ENCODE peak calls at places on chromosomes 12 and 14, in four cellular contexts. E, P, V and N are unnamed samples.

GRCh38 chr14:54173782-54174181 is 217.2 kb upstream of the BMP4 start:
- DNase-seq in E (no peak), P (no peak), V (no peak), N (no peak)

GRCh38 chr12:56197921-56198635 is 8.8 kb upstream of the SMARCC2 start:
- DNase-seq in E (no peak), P (no peak), V (no peak), N (no peak)

GRCh38 chr14:56555921-56556570 is 23.6 kb upstream of the TMEM260 start:
- DNase-seq in E (peak), P (peak), V (peak), N (peak)

GRCh38 chr12:47636908-47637780 is 68.7 kb downstream of the RPAP3 start:
- DNase-seq in E (peak), P (peak), V (no peak), N (no peak)

GRCh38 chr14:53956427-53957201 is at the start of gene BMP4:
- DNase-seq in E (peak), P (peak), V (peak), N (no peak)

GRCh38 chr12:42336286-42336685 is 10.3 kb downstream of the PPHLN1 start:
- DNase-seq in E (no peak), P (no peak), V (no peak), N (no peak)

GRCh38 chr12:121789800-121790748 is 3.4 kb downstream of the RHOF start:
- DNase-seq in E (no peak), P (no peak), V (no peak), N (no peak)

GRCh38 chr14:33404964-33405574 is 466.4 kb downstream of the NPAS3 start:
- DNase-seq in E (no peak), P (no peak), V (no peak), N (no peak)

GRCh38 chr14:56199095-56199975 is 81.1 kb downstream of the PELI2 start:
- DNase-seq in E (peak), P (no peak), V (peak), N (peak)

GRCh38 chr12:98894412-98895085 is 249.5 kb downstream of the APAF1 start:
- DNase-seq in E (no peak), P (peak), V (no peak), N (no peak)

GRCh38 chr12:40017488-40017887 is 88.4 kb downstream of the SLC2A13 start:
- DNase-seq in E (peak), P (no peak), V (no peak), N (no peak)

GRCh38 chr12:63814146-63814774 is 30.2 kb upstream of the SRGAP1 start:
- DNase-seq in E (no peak), P (no peak), V (no peak), N (no peak)

GRCh38 chr14:101604935-101605767 is 43.9 kb downstream of the DIO3 start:
- DNase-seq in E (no peak), P (no peak), V (no peak), N (no peak)

GRCh38 chr12:7387289-7387688 is 56.7 kb downstream of the CD163L1 start:
- DNase-seq in E (no peak), P (no peak), V (no peak), N (no peak)

GRCh38 chr12:81297606-81298005 is 219.7 kb downstream of the ACSS3 start:
- DNase-seq in E (no peak), P (no peak), V (no peak), N (no peak)

GRCh38 chr12:1350055-1350933 is 244.1 kb downstream of the FBXL14 start:
- DNase-seq in E (peak), P (peak), V (peak), N (peak)

GRCh38 chr14:87152701-87153100 is 840.3 kb downstream of the GALC start:
- DNase-seq in E (no peak), P (no peak), V (no peak), N (no peak)

GRCh38 chr14:73502017-73502619 is 11.4 kb downstream of the RIOX1 start:
- DNase-seq in E (no peak), P (no peak), V (no peak), N (no peak)

GRCh38 chr14:55389330-55389729 is 22.3 kb downstream of the ATG14 start:
- DNase-seq in E (peak), P (peak), V (peak), N (peak)

GRCh38 chr12:46490635-46491034 is 118.1 kb upstream of the SLC38A2 start:
- DNase-seq in E (peak), P (peak), V (no peak), N (no peak)

GRCh38 chr12:113778432-113779128 is 187.5 kb downstream of the RBM19 start:
- DNase-seq in E (no peak), P (no peak), V (no peak), N (no peak)

GRCh38 chr12:95099270-95099790 is 25.9 kb upstream of the NR2C1 start:
- DNase-seq in E (no peak), P (no peak), V (no peak), N (no peak)

GRCh38 chr12:125356111-125356510 is 290.9 kb downstream of the AACS start:
- DNase-seq in E (no peak), P (no peak), V (no peak), N (no peak)

GRCh38 chr12:28497889-28498411 is 307.7 kb downstream of the CCDC91 start:
- DNase-seq in E (peak), P (peak), V (peak), N (no peak)

GRCh38 chr12:11729008-11729407 is 79.5 kb downstream of the ETV6 start:
- DNase-seq in E (no peak), P (peak), V (no peak), N (no peak)

GRCh38 chr12:92702754-92703679 is at the start of gene PLEKHG7:
- DNase-seq in E (no peak), P (no peak), V (no peak), N (no peak)

GRCh38 chr12:89470741-89471504 is 53.7 kb downstream of the GALNT4 start:
- DNase-seq in E (peak), P (no peak), V (peak), N (no peak)

GRCh38 chr12:78470354-78471195 is 394.0 kb upstream of the SYT1 start:
- DNase-seq in E (peak), P (peak), V (peak), N (no peak)

GRCh38 chr14:70709726-70710382 is 68.1 kb downstream of the TTC9 start:
- DNase-seq in E (no peak), P (no peak), V (no peak), N (no peak)

GRCh38 chr14:39581474-39581873 is 149.2 kb upstream of the FBXO33 start:
- DNase-seq in E (peak), P (no peak), V (no peak), N (no peak)

GRCh38 chr14:92122351-92122677 is 545 bp downstream of the CPSF2 start:
- DNase-seq in E (peak), P (no peak), V (no peak), N (no peak)

GRCh38 chr12:90938451-90938850 is 16.5 kb downstream of the CCER1 start:
- DNase-seq in E (peak), P (peak), V (no peak), N (no peak)

GRCh38 chr12:124764870-124765570 is 98.6 kb downstream of the SCARB1 start:
- DNase-seq in E (peak), P (peak), V (peak), N (peak)

GRCh38 chr12:132606466-132606865 is 3.9 kb downstream of the LRCOL1 start:
- DNase-seq in E (no peak), P (no peak), V (no peak), N (no peak)

GRCh38 chr14:80567905-80568512 is 356.7 kb upstream of the DIO2 start:
- DNase-seq in E (no peak), P (peak), V (no peak), N (no peak)

GRCh38 chr12:83574142-83574541 is 887.4 kb downstream of the TMTC2 start:
- DNase-seq in E (no peak), P (no peak), V (no peak), N (no peak)

GRCh38 chr12:124625867-124626675 is 58.7 kb upstream of the NCOR2 start:
- DNase-seq in E (peak), P (peak), V (peak), N (peak)

DNA sequence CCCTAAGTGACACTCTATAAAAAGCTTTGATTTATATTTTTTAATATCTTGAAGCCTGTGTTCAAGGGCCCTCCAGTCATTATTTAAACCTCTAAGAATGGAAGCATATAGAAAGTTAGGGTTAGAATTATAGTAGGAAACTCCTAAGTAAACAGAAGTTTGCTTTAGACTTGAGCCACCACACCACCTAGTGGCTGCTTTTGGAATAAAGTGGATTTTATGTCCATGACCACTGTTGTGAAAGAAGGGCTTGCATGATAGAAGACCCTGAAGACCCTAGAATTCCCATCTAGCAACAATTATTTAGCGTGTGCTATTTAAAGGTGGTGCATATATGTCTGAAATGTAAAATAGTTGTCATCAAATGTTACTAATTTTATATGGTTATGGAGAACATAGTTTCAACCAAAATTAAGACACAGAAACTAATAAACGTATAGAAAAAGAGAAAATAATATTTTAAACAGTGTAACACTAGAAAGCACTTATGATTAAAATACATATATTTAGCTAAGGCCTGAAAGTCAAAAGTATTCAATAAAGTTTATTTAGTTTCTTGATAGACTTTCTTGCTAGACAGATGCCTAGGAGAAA is 21.3 kb downstream of the LRRIQ1 start:
- DNase-seq in E (peak), P (peak), V (peak), N (peak)
- TF ChIP-seq CTCF in E (peak), P (peak), V (peak), N (peak)

GRCh38 chr12:51888316-51889215 is 663 bp downstream of the ANKRD33 start:
- DNase-seq in E (no peak), P (no peak), V (no peak), N (no peak)

GRCh38 chr12:51890511-51891171 is 2.7 kb downstream of the ANKRD33 start:
- DNase-seq in E (no peak), P (no peak), V (no peak), N (no peak)

GRCh38 chr12:51887476-51888315 is at the start of gene ANKRD33:
- DNase-seq in E (no peak), P (no peak), V (no peak), N (no peak)

GRCh38 chr12:51890135-51890464 is 2.2 kb downstream of the ANKRD33 start:
- DNase-seq in E (no peak), P (no peak), V (no peak), N (no peak)

GRCh38 chr12:51889216-51890134 is 1.6 kb downstream of the ANKRD33 start:
- DNase-seq in E (peak), P (no peak), V (no peak), N (no peak)
- TF ChIP-seq CTCF in E (peak), P (peak), V (peak), N (peak)

DNA sequence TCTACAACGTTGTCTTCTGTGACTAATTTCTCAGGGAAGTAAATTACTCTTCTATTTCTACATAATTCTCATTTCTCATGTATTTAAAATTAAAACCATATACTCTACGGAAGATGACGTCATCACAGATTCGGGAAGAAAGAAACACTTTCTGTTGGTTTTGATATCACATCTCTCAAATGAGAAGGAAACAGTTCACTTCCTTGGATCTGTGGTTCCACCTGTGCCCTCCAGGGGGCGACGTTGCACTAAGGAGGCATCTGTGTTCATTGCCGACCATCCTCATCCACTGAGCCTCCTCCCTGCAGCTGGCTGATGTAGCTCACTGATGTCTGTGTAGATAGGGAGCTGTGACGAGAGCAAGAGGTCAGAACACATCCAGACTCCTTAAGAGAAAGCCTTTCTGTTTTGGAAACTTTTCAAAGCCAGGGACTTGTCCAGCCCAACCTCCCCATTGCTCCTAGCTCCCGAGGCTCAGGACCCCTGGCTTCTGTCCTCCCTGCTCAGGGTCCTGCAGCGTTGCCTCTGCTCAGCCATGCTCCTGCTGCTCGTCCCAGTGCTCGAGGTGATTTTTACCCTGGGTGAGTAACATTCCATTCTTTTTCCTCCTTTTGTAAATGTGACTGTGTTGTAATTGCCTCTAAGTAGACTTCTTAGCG is 172.7 kb upstream of the OR4E1 start:
- DNase-seq in E (no peak), P (no peak), V (no peak), N (no peak)
- TF ChIP-seq CTCF in E (peak), P (peak), V (peak), N (peak)

DNA sequence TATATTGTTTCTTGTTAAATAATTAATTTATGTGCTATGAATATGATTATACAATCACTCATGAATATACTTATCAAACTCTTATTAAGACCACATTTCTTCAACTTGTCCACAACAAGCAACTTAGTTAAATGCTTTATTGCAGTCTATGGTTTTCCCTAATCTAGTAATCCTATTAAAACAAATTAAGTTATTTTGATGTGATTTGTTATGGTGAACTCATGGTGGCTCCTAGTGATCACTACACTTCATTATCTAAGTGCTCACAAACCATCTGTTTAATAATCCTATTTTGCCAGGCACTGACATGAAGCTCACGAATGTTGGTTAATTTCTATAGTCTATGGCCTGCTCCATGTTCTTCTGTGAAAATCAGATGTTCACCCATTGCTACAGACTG is 42.9 kb downstream of the INSM2 start:
- DNase-seq in E (no peak), P (no peak), V (no peak), N (no peak)
- TF ChIP-seq CTCF in E (no peak), P (no peak), V (no peak), N (no peak)